ENCODE peak calls at places on chromosome 9, in four cellular contexts. L is heart left ventricle, O is breast epithelium, Q is stomach. Y is an unnamed sample.
A peak's percentile ranks its signal among the peaks of the same experiment; 100 is the strongest.

GRCh38 chr9:20356392-20357206 is 265.7 kb downstream of the MLLT3 start:
- DNase-seq in L (peak; percentile 70), O (peak; percentile 62), Q (peak; percentile 64), Y (peak; percentile 65)

GRCh38 chr9:92245005-92245797 is 48.3 kb downstream of the IARS1 start:
- DNase-seq in L (no peak), O (no peak), Q (no peak), Y (no peak)

GRCh38 chr9:76127637-76128036 is 237.2 kb downstream of the PCSK5 start:
- DNase-seq in L (no peak), O (no peak), Q (no peak), Y (no peak)

GRCh38 chr9:73133921-73134407 is 17.7 kb upstream of the ANXA1 start:
- DNase-seq in L (no peak), O (no peak), Q (no peak), Y (no peak)

GRCh38 chr9:31574006-31574750 is 810.3 kb upstream of the ACO1 start:
- DNase-seq in L (no peak), O (no peak), Q (no peak), Y (no peak)

GRCh38 chr9:14752271-14752670 is 29.7 kb upstream of the CER1 start:
- DNase-seq in L (no peak), O (no peak), Q (no peak), Y (no peak)

GRCh38 chr9:81986051-81986450 is 2.5 kb upstream of the SPATA31D1 start:
- DNase-seq in L (no peak), O (no peak), Q (no peak), Y (no peak)

GRCh38 chr9:113876806-113877236 is 712 bp downstream of the ZNF618 start:
- DNase-seq in L (no peak), O (no peak), Q (no peak), Y (no peak)

GRCh38 chr9:136619742-136620440 is 42.8 kb upstream of the EGFL7 start:
- DNase-seq in L (peak; percentile 72), O (no peak), Q (peak; percentile 83), Y (peak; percentile 95)

GRCh38 chr9:23855885-23856284 is 29.8 kb upstream of the ELAVL2 start:
- DNase-seq in L (no peak), O (no peak), Q (no peak), Y (no peak)

GRCh38 chr9:21555911-21556310 is 73.8 kb upstream of the IFNE start:
- DNase-seq in L (no peak), O (no peak), Q (no peak), Y (no peak)

GRCh38 chr9:38233343-38233742 is 159.2 kb upstream of the ALDH1B1 start:
- DNase-seq in L (no peak), O (no peak), Q (no peak), Y (no peak)

GRCh38 chr9:117315236-117315635 is 99.6 kb downstream of the ASTN2 start:
- DNase-seq in L (no peak), O (no peak), Q (peak; percentile 63), Y (no peak)

GRCh38 chr9:90024823-90025222 is 420.0 kb downstream of the GADD45G start:
- DNase-seq in L (no peak), O (no peak), Q (no peak), Y (no peak)

GRCh38 chr9:101675341-101675740 is 63.1 kb downstream of the GRIN3A start:
- DNase-seq in L (no peak), O (no peak), Q (no peak), Y (no peak)

GRCh38 chr9:131477367-131477766 is 25.4 kb upstream of the POMT1 start:
- DNase-seq in L (peak; percentile 12), O (no peak), Q (no peak), Y (no peak)

GRCh38 chr9:94681508-94681907 is 42.2 kb upstream of the FBP1 start:
- DNase-seq in L (peak; percentile 87), O (no peak), Q (peak; percentile 80), Y (peak; percentile 77)

GRCh38 chr9:98157372-98157771 is 35.1 kb downstream of the CORO2A start:
- DNase-seq in L (no peak), O (no peak), Q (no peak), Y (no peak)

GRCh38 chr9:562330-562729 is 279.2 kb upstream of the DMRT1 start:
- DNase-seq in L (no peak), O (no peak), Q (no peak), Y (no peak)

GRCh38 chr9:33140406-33141360 is 26.5 kb downstream of the B4GALT1 start:
- DNase-seq in L (no peak), O (no peak), Q (no peak), Y (peak; percentile 27)

GRCh38 chr9:128898382-128898781 is 16.4 kb downstream of the LRRC8A start:
- DNase-seq in L (no peak), O (no peak), Q (no peak), Y (no peak)

GRCh38 chr9:130239741-130240241 is 25.8 kb upstream of the HMCN2 start:
- DNase-seq in L (no peak), O (no peak), Q (no peak), Y (no peak)

GRCh38 chr9:89533396-89534187 is 35.7 kb upstream of the SEMA4D start:
- DNase-seq in L (no peak), O (no peak), Q (no peak), Y (no peak)

GRCh38 chr9:14563902-14564578 is 129.2 kb downstream of the ZDHHC21 start:
- DNase-seq in L (no peak), O (no peak), Q (no peak), Y (no peak)

GRCh38 chr9:16726718-16727451 is 143.6 kb downstream of the BNC2 start:
- DNase-seq in L (peak; percentile 82), O (peak; percentile 61), Q (peak; percentile 62), Y (peak; percentile 61)

GRCh38 chr9:93207326-93207814 is 23.4 kb downstream of the WNK2 start:
- DNase-seq in L (peak; percentile 78), O (no peak), Q (no peak), Y (no peak)

GRCh38 chr9:124381073-124381945 is 33.9 kb downstream of the PSMB7 start:
- DNase-seq in L (no peak), O (no peak), Q (no peak), Y (no peak)

GRCh38 chr9:93896093-93896492 is 59.1 kb downstream of the BARX1 start:
- DNase-seq in L (no peak), O (peak; percentile 20), Q (peak; percentile 17), Y (peak; percentile 5)

GRCh38 chr9:106877345-106877744 is 14.4 kb downstream of the ZNF462 start:
- DNase-seq in L (no peak), O (no peak), Q (no peak), Y (no peak)
- H3K4me1 ChIP-seq in L (peaks cover 72% of the 10 kb centered on the region), O (peaks cover 4% of the 10 kb centered on the region), Q (peaks cover 26% of the 10 kb centered on the region), Y (peaks cover 34% of the 10 kb centered on the region)

DNA sequence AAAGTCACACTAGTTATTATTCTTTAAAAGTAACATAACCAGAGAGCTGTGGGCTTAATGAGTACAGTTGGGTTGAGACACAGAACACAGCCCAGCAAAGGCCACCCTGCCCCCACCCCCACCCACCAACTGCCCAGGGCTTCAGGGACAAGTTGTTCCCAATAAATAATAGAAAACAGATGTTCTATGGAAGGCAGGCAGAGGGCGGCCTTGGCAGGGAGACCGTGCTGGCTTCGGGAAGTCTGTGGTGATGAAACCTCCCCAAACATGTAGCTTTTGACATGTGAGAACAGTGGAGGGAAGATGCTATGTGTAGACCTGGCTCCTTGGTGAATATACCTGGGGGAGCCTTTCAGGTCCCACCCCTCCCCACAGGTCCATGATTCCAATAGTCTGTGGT is 10.0 kb downstream of the TRAF1 start:
- DNase-seq in L (peak; percentile 65), O (no peak), Q (no peak), Y (no peak)
- TF ChIP-seq POLR2A in L (no peak), O (no peak), Q (no peak), Y (no peak)

DNA sequence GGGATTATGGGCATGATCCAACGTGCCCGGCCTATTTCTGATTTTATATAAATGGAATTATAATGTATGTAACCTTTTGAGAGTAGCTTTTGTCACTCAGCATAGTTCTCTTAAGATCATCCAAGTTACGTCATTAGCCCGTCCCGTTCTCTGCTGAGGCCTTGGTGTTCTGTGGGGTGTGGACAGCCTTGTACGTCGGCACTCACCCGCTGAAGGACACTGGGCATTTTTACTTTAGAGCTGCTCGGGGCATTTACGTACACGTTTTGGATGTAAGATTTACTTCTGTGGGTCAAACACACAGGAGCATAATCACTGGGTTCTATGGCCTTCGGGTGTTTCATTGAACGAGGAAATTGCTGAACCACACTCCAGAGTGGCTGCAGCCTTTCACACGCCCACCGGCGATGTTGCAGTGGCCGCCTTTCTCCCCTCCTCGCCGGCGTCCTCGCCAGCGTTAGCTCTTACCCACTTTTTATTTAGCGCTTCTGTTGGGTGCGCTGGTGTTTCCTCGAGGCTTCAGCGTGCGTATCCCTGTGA is 101.8 kb downstream of the EHMT1 start:
- DNase-seq in L (no peak), O (no peak), Q (no peak), Y (no peak)
- H3K27ac ChIP-seq in L (no peak overlapping the region), O (no peak overlapping the region), Q (no peak overlapping the region), Y (no peak overlapping the region)

DNA sequence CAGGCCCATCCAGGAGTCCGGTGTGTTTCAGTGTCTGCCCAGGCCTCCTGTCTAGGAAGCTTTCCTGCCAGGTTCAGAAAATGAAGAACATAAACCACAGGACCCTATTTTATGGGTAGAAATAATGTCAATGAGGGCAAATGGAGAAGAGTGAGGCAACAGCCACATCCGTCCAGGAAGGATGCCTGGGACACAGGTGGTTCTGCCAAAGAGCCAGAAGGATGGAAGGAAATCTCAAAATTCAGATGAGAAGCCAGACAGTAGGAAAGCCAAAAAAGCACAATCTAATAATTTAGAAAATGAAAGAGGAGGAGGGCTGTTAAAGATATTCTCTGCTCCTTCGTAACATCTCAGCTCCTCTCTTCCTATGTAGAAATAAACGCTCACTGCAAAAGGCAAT is 262.2 kb downstream of the AUH start:
- DNase-seq in L (no peak), O (no peak), Q (no peak), Y (no peak)
- H3K4me1 ChIP-seq in L (peaks cover 34% of the 10 kb centered on the region), O (peaks cover 3% of the 10 kb centered on the region), Q (peaks cover 31% of the 10 kb centered on the region), Y (peaks cover 25% of the 10 kb centered on the region)

GRCh38 chr9:135391759-135392158 is 87.8 kb upstream of the PPP1R26 start:
- DNase-seq in L (no peak), O (no peak), Q (no peak), Y (no peak)

GRCh38 chr9:135394131-135394530 is 85.5 kb upstream of the PPP1R26 start:
- DNase-seq in L (no peak), O (no peak), Q (no peak), Y (no peak)

GRCh38 chr9:135392511-135392910 is 87.1 kb upstream of the PPP1R26 start:
- DNase-seq in L (no peak), O (no peak), Q (no peak), Y (no peak)

GRCh38 chr9:135397142-135397541 is 82.4 kb upstream of the PPP1R26 start:
- DNase-seq in L (no peak), O (no peak), Q (no peak), Y (peak; percentile 66)

DNA sequence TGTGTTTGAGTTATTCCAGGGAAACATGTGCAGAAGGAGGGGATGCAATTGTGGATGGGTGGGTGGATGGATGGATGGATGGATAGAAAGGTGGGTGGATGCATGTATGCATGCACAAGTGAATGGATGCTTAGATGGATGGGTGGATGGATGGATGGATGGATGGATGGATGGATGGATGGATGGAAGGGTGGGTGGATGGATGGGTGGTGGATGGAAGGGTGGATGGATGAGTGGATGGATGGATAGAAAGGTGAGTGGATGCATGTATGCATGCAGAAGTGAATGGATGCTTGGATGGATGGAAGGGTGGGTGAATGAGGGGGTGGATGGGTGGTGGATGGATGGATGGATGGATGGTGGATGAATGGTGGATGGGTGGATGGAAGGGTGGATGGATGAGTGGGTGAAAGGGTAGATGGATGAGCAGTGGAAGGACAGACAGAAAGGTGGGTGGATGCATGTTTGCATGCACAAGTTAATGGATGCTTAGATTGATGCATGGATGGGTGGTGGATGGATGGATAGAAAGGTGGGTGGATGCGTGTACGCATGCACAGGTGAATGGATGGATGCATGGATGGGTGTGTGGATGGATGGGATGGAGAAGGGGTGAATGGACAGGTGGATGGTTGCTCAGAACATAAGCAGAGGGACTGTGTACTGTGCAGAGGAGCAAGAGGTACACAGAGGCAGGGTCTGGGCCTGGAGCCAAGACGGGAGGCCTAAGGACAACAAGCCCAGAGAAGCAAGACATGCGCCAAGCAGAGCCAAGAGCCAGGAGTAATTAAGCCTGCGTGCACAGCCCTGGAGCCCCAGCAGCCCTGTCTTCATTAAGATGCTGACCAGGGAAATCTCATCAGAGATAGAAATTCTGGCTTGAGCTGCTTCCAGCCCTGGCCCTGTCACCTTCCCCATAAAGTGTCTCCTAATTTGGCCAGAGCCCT is 84.6 kb upstream of the PPP1R26 start:
- DNase-seq in L (no peak), O (peak; percentile 69), Q (no peak), Y (no peak)
- TF ChIP-seq POLR2A in L (no peak), O (no peak), Q (no peak), Y (no peak)